ENCODE peak calls at places on chromosomes 3 and 15, in five cellular contexts. N, B, C, Q and A are unnamed samples.
A peak's percentile ranks its signal among the peaks of the same experiment; 100 is the strongest.

GRCh38 chr3:123618768-123619484 is 34.1 kb upstream of the HACD2 start:
- DNase-seq in Q (no peak), N (no peak), B (no peak), C (peak; percentile 53), A (no peak)

GRCh38 chr15:91908401-91908800 is 54.9 kb downstream of the SLCO3A1 start:
- DNase-seq in N (no peak), C (no peak), B (no peak), Q (no peak), A (no peak)

GRCh38 chr3:190912736-190913135 is 50.2 kb upstream of the GMNC start:
- DNase-seq in Q (no peak), C (no peak), N (no peak), B (no peak), A (no peak)

GRCh38 chr3:158368271-158368670 is 202.7 kb upstream of the MLF1 start:
- DNase-seq in C (no peak), Q (peak; percentile 18), N (no peak), B (no peak), A (peak; percentile 56)

GRCh38 chr3:128321418-128321817 is 145.3 kb downstream of the DNAJB8 start:
- DNase-seq in C (no peak), N (peak; percentile 22), Q (no peak), B (no peak), A (no peak)

GRCh38 chr3:106824856-106825255 is 552.4 kb upstream of the CCDC54 start:
- DNase-seq in Q (no peak), C (no peak), N (peak; percentile 56), B (no peak), A (peak; percentile 47)

GRCh38 chr3:188832146-188832545 is 339.6 kb upstream of the TPRG1 start:
- DNase-seq in Q (no peak), C (no peak), B (no peak), N (no peak), A (no peak)

GRCh38 chr3:174125267-174125844 is 727.8 kb downstream of the NLGN1 start:
- DNase-seq in C (no peak), B (peak; percentile 43), Q (no peak), N (peak; percentile 32), A (peak; percentile 59)

DNA sequence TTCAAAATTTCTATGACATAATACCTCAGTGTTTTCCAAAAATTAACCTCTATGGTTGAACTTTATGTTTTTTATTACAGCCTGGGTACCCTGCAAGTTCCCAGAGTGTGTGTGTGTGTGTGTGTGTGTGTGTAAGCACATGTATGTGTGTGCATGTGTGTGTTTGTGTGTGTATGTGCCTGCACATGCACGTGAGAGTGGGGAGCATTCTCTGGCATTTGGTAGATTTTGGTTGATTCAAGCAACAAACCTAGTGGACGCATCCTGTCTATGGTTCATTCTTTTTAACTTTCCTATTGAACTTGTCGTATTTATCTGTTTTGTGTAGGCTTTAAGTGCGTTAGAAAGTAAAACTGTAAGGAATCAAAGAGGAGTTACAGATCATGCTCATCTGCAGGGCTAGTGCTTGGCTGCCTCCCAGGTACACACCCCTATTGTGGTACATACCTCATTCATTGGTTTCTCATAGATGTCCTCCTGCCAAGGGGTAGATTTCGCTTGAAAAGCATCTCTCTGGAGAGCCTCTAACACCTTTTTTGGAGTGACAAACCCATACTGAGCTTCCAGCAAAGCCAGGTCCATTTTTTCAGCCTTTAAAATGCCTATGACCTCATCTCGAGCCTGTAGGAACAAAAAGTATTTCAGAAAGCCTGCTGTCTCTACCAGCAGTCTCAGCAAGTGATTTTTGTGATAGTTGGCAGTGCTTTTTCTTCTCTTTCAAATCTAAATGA is 111.9 kb downstream of the CMSS1 start:
- DNase-seq in C (no peak), N (no peak), B (no peak), Q (no peak), A (no peak)
- H3K9ac ChIP-seq in C (no peak overlapping the region), N (no peak overlapping the region), B (no peak overlapping the region), Q (no peak overlapping the region), A (no peak overlapping the region)

GRCh38 chr15:73932381-73933191 is 6.3 kb downstream of the LOXL1 start:
- DNase-seq in Q (no peak), N (no peak), B (no peak), C (no peak), A (no peak)

GRCh38 chr15:73928971-73929627 is 2.8 kb downstream of the LOXL1 start:
- DNase-seq in N (no peak), Q (no peak), C (no peak), B (no peak), A (peak; percentile 55)

GRCh38 chr15:73931441-73931840 is 5.2 kb downstream of the LOXL1 start:
- DNase-seq in B (no peak), Q (no peak), C (no peak), N (no peak), A (no peak)

GRCh38 chr15:73930371-73930770 is 4.1 kb downstream of the LOXL1 start:
- DNase-seq in Q (no peak), C (no peak), N (no peak), B (no peak), A (no peak)

GRCh38 chr15:73930790-73931281 is 4.6 kb downstream of the LOXL1 start:
- DNase-seq in B (no peak), N (no peak), Q (no peak), C (no peak), A (no peak)
- H3K9ac ChIP-seq in B (no peak overlapping the region), N (no peak overlapping the region), Q (no peak overlapping the region), C (no peak overlapping the region), A (no peak overlapping the region)

GRCh38 chr3:170426240-170426797 is 7.7 kb downstream of the CLDN11 start:
- DNase-seq in Q (no peak), N (no peak), B (no peak), C (no peak), A (peak; percentile 31)
- H3K9ac ChIP-seq in Q (no peak overlapping the region), N (no peak overlapping the region), B (no peak overlapping the region), C (no peak overlapping the region), A (no peak overlapping the region)

GRCh38 chr3:50533346-50533745 is 29.9 kb upstream of the CACNA2D2 start:
- DNase-seq in B (no peak), N (no peak), Q (no peak), C (no peak), A (peak; percentile 26)

GRCh38 chr3:50532062-50532705 is 28.8 kb upstream of the CACNA2D2 start:
- DNase-seq in Q (no peak), N (no peak), B (no peak), C (no peak), A (no peak)

GRCh38 chr3:50531201-50531600 is 27.8 kb upstream of the CACNA2D2 start:
- DNase-seq in N (no peak), B (no peak), Q (no peak), C (no peak), A (no peak)

GRCh38 chr3:50525987-50526386 is 22.6 kb upstream of the CACNA2D2 start:
- DNase-seq in Q (no peak), C (peak; percentile 40), B (peak; percentile 68), N (peak; percentile 86), A (peak; percentile 87)

DNA sequence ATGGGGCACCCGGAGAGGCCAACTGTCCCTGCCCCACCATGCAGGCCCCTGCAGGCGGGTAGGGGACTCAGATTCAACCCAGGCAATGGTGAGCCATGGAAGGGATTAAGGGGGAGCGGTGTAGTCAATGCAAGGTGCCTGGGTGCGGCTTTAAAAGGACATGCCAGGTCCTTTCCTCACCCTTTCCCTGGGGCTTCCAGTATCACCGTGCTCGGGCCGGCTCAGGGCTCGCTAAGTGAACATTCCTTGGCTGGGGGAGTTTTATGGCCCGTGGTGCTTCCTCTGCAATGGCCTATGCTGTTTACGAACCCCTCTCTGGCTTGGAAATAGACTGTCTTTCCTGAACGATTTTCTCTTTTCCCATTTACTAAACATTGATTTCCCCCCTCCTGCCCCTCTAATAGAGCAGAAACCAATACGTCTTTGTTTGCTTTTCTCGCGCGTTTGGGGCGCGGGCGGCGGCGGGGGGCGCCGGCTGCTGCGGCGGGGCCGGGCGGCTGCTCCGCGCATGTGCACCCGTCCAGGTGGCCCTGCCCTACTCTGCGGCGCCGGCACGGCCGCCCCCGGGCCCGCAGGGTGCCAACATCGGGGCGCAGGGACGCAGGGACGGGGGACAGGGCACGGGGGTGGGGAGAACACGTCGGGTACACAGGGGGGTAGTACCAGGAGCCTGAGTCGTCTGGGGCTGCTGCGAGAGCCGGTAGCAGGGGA is 26.7 kb upstream of the CACNA2D2 start:
- DNase-seq in B (no peak), Q (no peak), N (peak; percentile 46), C (no peak), A (peak; percentile 18)
- H3K9ac ChIP-seq in B (no peak overlapping the region), Q (peak overlapping the region; percentile 45), N (no peak overlapping the region), C (no peak overlapping the region), A (no peak overlapping the region)

GRCh38 chr15:47477253-47477652 is 240.1 kb upstream of the SEMA6D start:
- DNase-seq in N (no peak), Q (no peak), C (no peak), B (no peak), A (no peak)

GRCh38 chr15:47471020-47471419 is 246.3 kb upstream of the SEMA6D start:
- DNase-seq in Q (no peak), C (no peak), N (no peak), B (no peak), A (no peak)

GRCh38 chr15:47475336-47475735 is 242.0 kb upstream of the SEMA6D start:
- DNase-seq in Q (no peak), C (no peak), N (no peak), B (no peak), A (no peak)

DNA sequence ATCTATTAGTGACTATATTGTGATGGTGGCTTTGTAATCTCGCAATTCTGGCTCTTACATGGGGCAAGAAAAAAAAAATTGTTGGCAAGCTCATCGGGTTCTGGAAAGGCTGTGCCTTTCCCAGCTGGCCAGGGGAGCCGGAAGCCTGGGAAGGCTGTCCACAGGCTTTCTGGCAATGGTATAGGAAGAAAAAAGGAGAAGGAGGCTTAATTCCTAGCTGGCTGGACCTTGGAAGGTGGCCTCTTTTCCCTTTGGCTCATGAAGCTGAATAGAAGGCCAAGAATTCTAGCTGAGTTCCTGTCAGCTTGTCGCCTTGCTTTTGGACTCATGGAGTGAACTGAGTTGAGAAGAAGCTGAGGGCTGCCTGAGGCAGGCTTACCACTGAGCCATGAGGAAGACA is 243.4 kb upstream of the SEMA6D start:
- DNase-seq in N (no peak), C (no peak), Q (no peak), B (no peak), A (no peak)
- H3K9ac ChIP-seq in N (no peak overlapping the region), C (no peak overlapping the region), Q (no peak overlapping the region), B (no peak overlapping the region), A (no peak overlapping the region)